ENCODE peak calls at places on chromosomes 7 and 10, in five cellular contexts. Y, T, N, D and A are unnamed samples.
A peak's percentile ranks its signal among the peaks of the same experiment; 100 is the strongest.

GRCh38 chr7:133358728-133359127 is 105.8 kb downstream of the EXOC4 start:
- DNase-seq in Y (no peak), N (no peak), T (no peak), D (no peak), A (no peak)

GRCh38 chr7:151925446-151926335 is 30.6 kb upstream of the GALNTL5 start:
- DNase-seq in Y (peak; percentile 79), N (no peak), D (no peak), T (peak; percentile 92), A (peak; percentile 36)

GRCh38 chr10:124225029-124225467 is 131.7 kb upstream of the CHST15 start:
- DNase-seq in N (no peak), Y (peak; percentile 11), D (no peak), T (no peak), A (no peak)

GRCh38 chr7:80127412-80128150 is 7.0 kb upstream of the GNAI1 start:
- DNase-seq in D (no peak), T (no peak), N (no peak), Y (no peak), A (no peak)

GRCh38 chr7:138937484-138937883 is 43.7 kb downstream of the KIAA1549 start:
- DNase-seq in Y (no peak), N (no peak), D (no peak), T (no peak), A (no peak)

GRCh38 chr7:131190146-131190545 is 137.5 kb upstream of the MKLN1 start:
- DNase-seq in Y (no peak), T (no peak), N (no peak), D (no peak), A (no peak)

GRCh38 chr7:116525298-116525912 is 569 bp downstream of the CAV1 start:
- DNase-seq in N (peak; percentile 14), T (peak; percentile 44), D (peak; percentile 25), Y (peak; percentile 41), A (no peak)

GRCh38 chr7:2670720-2671391 is 17.1 kb upstream of the AMZ1 start:
- DNase-seq in N (peak; percentile 81), Y (peak; percentile 71), T (peak; percentile 72), D (peak; percentile 78), A (no peak)

GRCh38 chr10:33335800-33336605 is 1.5 kb upstream of the NRP1 start:
- DNase-seq in N (peak; percentile 22), T (peak; percentile 83), Y (peak; percentile 69), D (peak; percentile 58), A (peak; percentile 85)

GRCh38 chr7:80499350-80499955 is 12.4 kb downstream of the GNAT3 start:
- DNase-seq in Y (no peak), T (no peak), N (no peak), D (no peak), A (no peak)

GRCh38 chr7:36994456-36995112 is 270.3 kb upstream of the AOAH start:
- DNase-seq in Y (peak; percentile 42), T (no peak), N (no peak), D (no peak), A (no peak)

GRCh38 chr10:11120711-11121110 is 103.0 kb downstream of the CELF2 start:
- DNase-seq in Y (no peak), T (no peak), N (no peak), D (no peak), A (no peak)

GRCh38 chr7:90469554-90469953 is at the start of gene PTTG1IP2:
- DNase-seq in N (no peak), D (no peak), Y (no peak), T (no peak), A (no peak)

GRCh38 chr7:97390915-97391593 is 273.6 kb downstream of the SDHAF3 start:
- DNase-seq in N (no peak), D (no peak), T (no peak), Y (no peak), A (no peak)

GRCh38 chr10:103545366-103545765 is 51.9 kb downstream of the NEURL1 start:
- DNase-seq in T (no peak), N (no peak), D (no peak), Y (peak; percentile 27), A (no peak)

GRCh38 chr7:55307123-55307916 is 57.8 kb upstream of the LANCL2 start:
- DNase-seq in N (no peak), Y (no peak), D (peak; percentile 6), T (no peak), A (no peak)

GRCh38 chr10:62638062-62638477 is 166.4 kb upstream of the ADO start:
- DNase-seq in N (no peak), Y (no peak), D (no peak), T (no peak), A (no peak)

GRCh38 chr10:88163572-88163971 is 300.1 kb downstream of the PTEN start:
- DNase-seq in N (no peak), T (no peak), Y (no peak), D (no peak), A (no peak)

GRCh38 chr7:158589653-158590052 is 2.0 kb upstream of the PTPRN2 start:
- DNase-seq in D (no peak), Y (no peak), T (no peak), N (no peak), A (no peak)

GRCh38 chr7:50556247-50556976 is 8.8 kb downstream of the DDC start:
- DNase-seq in D (no peak), N (no peak), T (peak; percentile 54), Y (no peak), A (no peak)

GRCh38 chr10:102554531-102554930 is 50.8 kb downstream of the SUFU start:
- DNase-seq in Y (no peak), N (no peak), T (no peak), D (no peak), A (no peak)

GRCh38 chr7:84122582-84123360 is 71.8 kb downstream of the SEMA3A start:
- DNase-seq in T (no peak), D (no peak), Y (no peak), N (no peak), A (no peak)

GRCh38 chr7:100477871-100478248 is 1.2 kb downstream of the TSC22D4 start:
- DNase-seq in T (no peak), N (no peak), D (no peak), Y (no peak), A (no peak)

GRCh38 chr10:121155742-121156141 is 304.6 kb downstream of the WDR11 start:
- DNase-seq in D (no peak), N (no peak), T (peak; percentile 83), Y (peak; percentile 71), A (no peak)

GRCh38 chr7:11427686-11428273 is 404.2 kb downstream of the THSD7A start:
- DNase-seq in D (peak; percentile 9), Y (no peak), T (no peak), N (no peak), A (no peak)

GRCh38 chr10:81013771-81014170 is 476.1 kb downstream of the SH2D4B start:
- DNase-seq in D (no peak), Y (no peak), T (no peak), N (no peak), A (no peak)

GRCh38 chr10:132123606-132124005 is 57.9 kb downstream of the JAKMIP3 start:
- DNase-seq in D (no peak), Y (no peak), T (no peak), N (no peak), A (no peak)

GRCh38 chr10:94500063-94500462 is 45.5 kb upstream of the HELLS start:
- DNase-seq in D (no peak), N (no peak), Y (no peak), T (no peak), A (no peak)
- TF ChIP-seq CTCF in D (peak; percentile 29), N (peak; percentile 53), Y (peak; percentile 20), T (no peak), A (peak; percentile 57)

GRCh38 chr10:50554995-50555568 is 68.7 kb downstream of the SGMS1 start:
- DNase-seq in T (no peak), N (no peak), Y (no peak), D (no peak), A (no peak)
- TF ChIP-seq CTCF in T (no peak), N (no peak), Y (no peak), D (no peak), A (no peak)

GRCh38 chr10:50294582-50294981 is 43.3 kb upstream of the ASAH2 start:
- DNase-seq in T (no peak), D (no peak), Y (no peak), N (no peak), A (no peak)
- TF ChIP-seq CTCF in T (no peak), D (no peak), Y (no peak), N (no peak), A (no peak)

DNA sequence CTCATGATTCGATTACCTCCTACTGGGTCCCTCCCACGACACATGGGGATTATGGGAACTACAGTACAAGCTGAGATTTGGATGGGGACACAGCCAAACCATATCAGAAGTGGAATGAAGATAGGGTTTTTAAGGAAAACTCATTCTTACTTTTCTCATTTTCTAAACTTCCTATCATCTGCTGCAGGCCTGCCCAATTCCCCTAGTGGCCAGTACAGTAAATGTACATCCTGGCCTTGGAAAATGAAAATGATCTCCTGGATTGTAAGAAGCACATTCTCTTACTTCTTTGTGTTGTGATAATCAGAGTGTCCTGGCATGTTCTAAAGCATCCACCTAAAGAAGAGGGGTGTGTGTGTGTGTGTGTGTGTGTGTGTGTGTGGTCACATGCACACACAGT is 421.7 kb downstream of the LRMDA start:
- DNase-seq in Y (no peak), N (no peak), T (no peak), D (no peak), A (no peak)
- TF ChIP-seq CTCF in Y (no peak), N (peak; percentile 58), T (peak; percentile 18), D (peak; percentile 46), A (peak; percentile 21)